ENCODE peak calls at places on chromosome 1, in nine cellular contexts. J is iris pigment epithelial cell; O is memory B cell; R is NCI-H446 treated with DMSO at 0.1 percent for 48 hours; V is Peyer's patch; K is stimulated activated CD8-positive, alpha-beta memory T cell treated with anti-CD3 and anti-CD28 coated beads, Interleukin-7, amount 100 ng/mL, for 1 hour; F is T-helper 1 cell; B is lower lobe of right lung; L is Karpas-422. X is an unnamed sample.

GRCh38 chr1:203448521-203449061 is 27.0 kb upstream of the PRELP start:
- DNase-seq in J (peak), O (no peak), R (peak), V (no peak), K (no peak), F (no peak), B (no peak), L (no peak), X (peak)

GRCh38 chr1:2215909-2216766 is 12.0 kb upstream of the SKI start:
- DNase-seq in J (no peak), O (no peak), R (no peak), V (no peak), K (no peak), F (no peak), B (no peak), L (no peak), X (no peak)

GRCh38 chr1:43172532-43172972 is 422 bp downstream of the CFAP57 start:
- DNase-seq in J (peak), O (no peak), R (peak), V (peak), K (peak), F (peak), B (peak), L (peak), X (peak)

GRCh38 chr1:27395441-27396195 is 3.2 kb downstream of the GPR3 start:
- DNase-seq in J (peak), O (peak), R (peak), V (peak), K (peak), F (peak), B (peak), L (peak), X (peak)

GRCh38 chr1:37497832-37498231 is 16.7 kb downstream of the MEAF6 start:
- DNase-seq in J (no peak), O (no peak), R (no peak), V (no peak), K (no peak), F (no peak), B (no peak), L (no peak), X (no peak)

GRCh38 chr1:4585216-4585615 is 69.2 kb upstream of the AJAP1 start:
- DNase-seq in J (no peak), O (peak), R (no peak), V (no peak), K (no peak), F (peak), B (no peak), L (peak), X (no peak)

GRCh38 chr1:58968360-58968952 is 184.6 kb upstream of the JUN start:
- DNase-seq in J (peak), O (peak), R (peak), V (peak), K (no peak), F (peak), B (peak), L (no peak), X (peak)

GRCh38 chr1:9080704-9081291 is 11.4 kb upstream of the SLC2A5 start:
- DNase-seq in J (peak), O (no peak), R (no peak), V (no peak), K (no peak), F (no peak), B (no peak), L (no peak), X (no peak)

GRCh38 chr1:54156986-54157385 is 4.2 kb upstream of the CDCP2 start:
- DNase-seq in J (no peak), O (no peak), R (no peak), V (no peak), K (no peak), F (no peak), B (no peak), L (no peak), X (no peak)

GRCh38 chr1:108327534-108328462 is 83.9 kb upstream of the NBPF4 start:
- DNase-seq in J (no peak), O (no peak), R (no peak), V (no peak), K (no peak), F (no peak), B (no peak), L (no peak), X (no peak)

GRCh38 chr1:208688656-208689315 is 444.6 kb upstream of the PLXNA2 start:
- DNase-seq in J (no peak), O (no peak), R (no peak), V (no peak), K (no peak), F (no peak), B (no peak), L (no peak), X (no peak)

GRCh38 chr1:46802081-46802480 is 3.2 kb downstream of the CYP4B1 start:
- DNase-seq in J (no peak), O (no peak), R (no peak), V (no peak), K (no peak), F (no peak), B (no peak), L (no peak), X (no peak)

GRCh38 chr1:224864006-224864405 is 65.5 kb upstream of the DNAH14 start:
- DNase-seq in J (peak), O (no peak), R (no peak), V (no peak), K (no peak), F (no peak), B (no peak), L (no peak), X (no peak)

GRCh38 chr1:118905206-118905605 is 82.9 kb downstream of the TBX15 start:
- DNase-seq in J (no peak), O (no peak), R (peak), V (no peak), K (no peak), F (no peak), B (no peak), L (no peak), X (no peak)

GRCh38 chr1:145751491-145752021 is 32.3 kb downstream of the CD160 start:
- DNase-seq in J (peak), O (no peak), R (peak), V (no peak), K (no peak), F (no peak), B (no peak), L (no peak), X (no peak)

GRCh38 chr1:109254621-109255096 is 5.3 kb downstream of the CELSR2 start:
- DNase-seq in J (no peak), O (no peak), R (no peak), V (no peak), K (no peak), F (no peak), B (no peak), L (no peak), X (no peak)

GRCh38 chr1:235238558-235238957 is 77.5 kb upstream of the RBM34 start:
- DNase-seq in J (no peak), O (no peak), R (no peak), V (no peak), K (no peak), F (no peak), B (no peak), L (no peak), X (no peak)

GRCh38 chr1:109256971-109257681 is 7.8 kb downstream of the CELSR2 start:
- DNase-seq in J (no peak), O (no peak), R (no peak), V (no peak), K (no peak), F (no peak), B (no peak), L (no peak), X (no peak)

GRCh38 chr1:10451286-10451685 is 1.5 kb downstream of the CORT start:
- DNase-seq in J (peak), O (no peak), R (peak), V (no peak), K (no peak), F (no peak), B (no peak), L (no peak), X (peak)

GRCh38 chr1:227771771-227772170 is 36.5 kb downstream of the SNAP47 start:
- DNase-seq in J (no peak), O (no peak), R (no peak), V (no peak), K (no peak), F (no peak), B (no peak), L (no peak), X (no peak)

GRCh38 chr1:214441119-214441518 is 110.3 kb downstream of the PTPN14 start:
- DNase-seq in J (peak), O (no peak), R (no peak), V (no peak), K (no peak), F (peak), B (no peak), L (no peak), X (no peak)

GRCh38 chr1:202281316-202282016 is 60.3 kb downstream of the UBE2T start:
- DNase-seq in J (peak), O (no peak), R (no peak), V (no peak), K (no peak), F (no peak), B (no peak), L (no peak), X (no peak)

GRCh38 chr1:179128520-179128919 is 46.6 kb downstream of the TOR3A start:
- DNase-seq in J (no peak), O (no peak), R (no peak), V (no peak), K (no peak), F (no peak), B (no peak), L (no peak), X (no peak)

GRCh38 chr1:116868386-116868785 is 41.3 kb upstream of the PTGFRN start:
- DNase-seq in J (no peak), O (no peak), R (no peak), V (no peak), K (no peak), F (no peak), B (no peak), L (no peak), X (no peak)

GRCh38 chr1:218350909-218351616 is 5.9 kb downstream of the TGFB2 start:
- DNase-seq in J (peak), O (no peak), R (no peak), V (no peak), K (no peak), F (no peak), B (no peak), L (no peak), X (no peak)

GRCh38 chr1:29324771-29325351 is 88.5 kb downstream of the PTPRU start:
- DNase-seq in J (no peak), O (no peak), R (no peak), V (no peak), K (no peak), F (no peak), B (no peak), L (peak), X (no peak)

GRCh38 chr1:180155202-180155682 is 573 bp downstream of the QSOX1 start:
- DNase-seq in J (no peak), O (no peak), R (no peak), V (peak), K (no peak), F (peak), B (no peak), L (no peak), X (no peak)

GRCh38 chr1:182301026-182301436 is 90.6 kb downstream of the GLUL start:
- DNase-seq in J (no peak), O (no peak), R (no peak), V (no peak), K (no peak), F (peak), B (no peak), L (no peak), X (no peak)

GRCh38 chr1:161733526-161733925 is 12.2 kb downstream of the FCRLB start:
- DNase-seq in J (peak), O (no peak), R (no peak), V (no peak), K (no peak), F (no peak), B (no peak), L (peak), X (no peak)

GRCh38 chr1:72202761-72203160 is 79.6 kb downstream of the NEGR1 start:
- DNase-seq in J (peak), O (no peak), R (no peak), V (no peak), K (no peak), F (no peak), B (no peak), L (no peak), X (no peak)

GRCh38 chr1:82819234-82819633 is 1018.5 kb downstream of the ADGRL2 start:
- DNase-seq in J (no peak), O (no peak), R (no peak), V (no peak), K (no peak), F (no peak), B (no peak), L (no peak), X (no peak)

GRCh38 chr1:156276966-156277381 is 5.7 kb downstream of the SMG5 start:
- DNase-seq in J (peak), O (no peak), R (no peak), V (no peak), K (no peak), F (no peak), B (no peak), L (no peak), X (no peak)

GRCh38 chr1:152179566-152179965 is 20.5 kb upstream of the RPTN start:
- DNase-seq in J (peak), O (no peak), R (no peak), V (no peak), K (no peak), F (no peak), B (no peak), L (no peak), X (no peak)

GRCh38 chr1:14733053-14733778 is 134.7 kb downstream of the KAZN start:
- DNase-seq in J (peak), O (no peak), R (no peak), V (no peak), K (no peak), F (no peak), B (peak), L (no peak), X (no peak)